ENCODE peak calls at places on chromosomes 3 and 15, in eight cellular contexts. C is pancreas, L is GM23338, S is IMR-90, D is tibial nerve, J is adrenal gland, F is GM10248, U is kidney epithelial cell. W is an unnamed sample.

GRCh38 chr3:55704521-55704920 is 217.4 kb upstream of the WNT5A start:
- DNase-seq in U (no peak), L (no peak), C (no peak), J (no peak), D (no peak), S (peak), F (no peak), W (no peak)

GRCh38 chr15:90907051-90907660 is 4.1 kb downstream of the MAN2A2 start:
- DNase-seq in U (no peak), S (no peak), F (no peak), L (no peak), C (no peak), J (no peak), D (no peak), W (no peak)

GRCh38 chr3:194935061-194935460 is 249.4 kb downstream of the FAM43A start:
- DNase-seq in J (peak), L (no peak), S (no peak), F (no peak), D (no peak), C (no peak), U (no peak), W (no peak)

GRCh38 chr3:113242091-113242581 is 30.8 kb downstream of the BOC start:
- DNase-seq in J (no peak), F (no peak), L (no peak), S (peak), U (no peak), D (no peak), C (no peak), W (no peak)

GRCh38 chr3:111581403-111582113 is 13.6 kb downstream of the ZBED2 start:
- DNase-seq in J (no peak), S (no peak), D (no peak), U (no peak), F (no peak), L (no peak), C (no peak), W (no peak)

GRCh38 chr3:154191520-154191919 is 70.3 kb downstream of the ARHGEF26 start:
- DNase-seq in L (no peak), F (no peak), U (no peak), C (no peak), S (peak), D (no peak), J (no peak), W (no peak)

GRCh38 chr15:95024388-95024787 is 793.0 kb downstream of the MCTP2 start:
- DNase-seq in L (peak), S (peak), F (no peak), C (no peak), J (no peak), U (no peak), D (no peak), W (no peak)

GRCh38 chr15:96347181-96348111 is 16.9 kb downstream of the NR2F2 start:
- DNase-seq in S (no peak), F (no peak), U (no peak), C (no peak), J (peak), L (peak), D (peak), W (peak)

GRCh38 chr3:196111939-196112386 is 30.1 kb upstream of the TFRC start:
- DNase-seq in J (no peak), F (peak), U (no peak), C (no peak), D (no peak), S (no peak), L (peak), W (no peak)

GRCh38 chr15:66927326-66928077 is 137.9 kb upstream of the SMAD3 start:
- DNase-seq in D (no peak), L (no peak), C (no peak), F (no peak), S (peak), U (no peak), J (no peak), W (peak)

GRCh38 chr3:69090021-69090420 is 5.3 kb downstream of the ARL6IP5 start:
- DNase-seq in J (no peak), U (peak), L (no peak), C (no peak), F (no peak), D (no peak), S (peak), W (no peak)

GRCh38 chr15:52124270-52124878 is 11.8 kb upstream of the BCL2L10 start:
- DNase-seq in F (no peak), U (no peak), D (no peak), L (no peak), J (peak), C (no peak), S (peak), W (no peak)

GRCh38 chr3:50268703-50269451 is at the start of gene SEMA3B:
- DNase-seq in L (no peak), C (peak), F (no peak), S (no peak), J (peak), D (no peak), U (peak), W (peak)

GRCh38 chr3:45182915-45183881 is 37.0 kb upstream of the CDCP1 start:
- DNase-seq in D (no peak), S (peak), F (no peak), L (peak), U (peak), J (peak), C (peak), W (no peak)

GRCh38 chr3:129398803-129399144 is 29.7 kb downstream of the EFCAB12 start:
- DNase-seq in C (no peak), U (no peak), F (no peak), J (peak), L (peak), D (no peak), S (peak), W (no peak)

GRCh38 chr3:129402616-129403015 is 25.8 kb downstream of the EFCAB12 start:
- DNase-seq in F (no peak), U (no peak), S (no peak), L (no peak), D (no peak), C (no peak), J (no peak), W (no peak)

GRCh38 chr3:129399895-129400357 is 28.5 kb downstream of the EFCAB12 start:
- DNase-seq in F (no peak), U (no peak), L (no peak), J (no peak), C (no peak), S (no peak), D (peak), W (no peak)

GRCh38 chr3:129402210-129402609 is 26.2 kb downstream of the EFCAB12 start:
- DNase-seq in C (no peak), F (no peak), J (no peak), S (no peak), U (no peak), L (no peak), D (no peak), W (no peak)

DNA sequence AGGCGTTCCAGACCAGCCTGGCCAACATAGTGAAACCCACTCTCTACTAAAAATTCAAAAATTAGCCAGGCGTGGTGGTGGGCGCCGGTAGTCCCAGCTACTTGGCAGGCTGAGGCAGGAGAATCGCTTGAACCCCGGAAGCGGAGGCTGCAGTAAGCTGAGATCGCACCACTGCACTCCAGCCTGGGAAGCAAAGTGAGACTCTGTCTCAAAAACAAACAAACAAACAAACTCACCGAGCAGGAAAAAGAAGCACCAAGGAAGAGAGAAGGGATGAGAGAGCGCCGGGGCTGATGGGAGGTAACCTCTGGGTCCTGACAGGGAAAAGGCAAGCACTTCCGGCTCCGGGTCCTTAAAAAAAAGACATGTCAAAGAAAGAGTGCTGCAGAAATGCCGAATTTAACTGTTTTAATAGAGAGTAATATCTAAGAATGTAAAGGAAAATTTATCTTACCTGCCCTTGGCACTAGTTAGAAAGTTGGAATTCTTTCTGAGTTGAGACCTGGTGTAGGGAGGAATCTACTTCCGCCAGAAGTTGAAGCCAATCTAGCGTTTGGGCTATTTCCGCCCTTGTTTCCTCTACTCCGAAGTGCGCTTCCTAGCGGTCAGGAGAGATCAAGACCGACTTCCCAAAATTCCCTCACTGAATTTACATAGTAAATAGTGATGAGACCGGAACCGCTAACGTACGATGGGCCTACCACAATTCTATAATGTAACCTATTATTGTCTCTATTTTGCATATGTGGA is 29.1 kb downstream of the EFCAB12 start:
- DNase-seq in S (peak), F (peak), U (peak), J (peak), D (peak), L (peak), C (peak), W (peak)
- TF ChIP-seq CTCF in S (peak), F (peak), U (peak), J (peak), D (peak), L (peak), C (peak), W (peak)

GRCh38 chr15:77419050-77419835 is 661 bp downstream of the PEAK1 start:
- DNase-seq in F (peak), C (peak), J (peak), S (peak), U (no peak), L (peak), D (peak), W (peak)
- TF ChIP-seq CTCF in F (peak), C (no peak), J (no peak), S (no peak), U (peak), L (no peak), D (peak), W (no peak)

GRCh38 chr15:81795899-81796298 is 249.9 kb downstream of the MEX3B start:
- DNase-seq in U (no peak), D (no peak), J (no peak), S (no peak), L (no peak), C (no peak), F (no peak), W (no peak)
- TF ChIP-seq CTCF in U (no peak), D (no peak), J (no peak), S (no peak), L (no peak), C (no peak), F (no peak), W (no peak)

DNA sequence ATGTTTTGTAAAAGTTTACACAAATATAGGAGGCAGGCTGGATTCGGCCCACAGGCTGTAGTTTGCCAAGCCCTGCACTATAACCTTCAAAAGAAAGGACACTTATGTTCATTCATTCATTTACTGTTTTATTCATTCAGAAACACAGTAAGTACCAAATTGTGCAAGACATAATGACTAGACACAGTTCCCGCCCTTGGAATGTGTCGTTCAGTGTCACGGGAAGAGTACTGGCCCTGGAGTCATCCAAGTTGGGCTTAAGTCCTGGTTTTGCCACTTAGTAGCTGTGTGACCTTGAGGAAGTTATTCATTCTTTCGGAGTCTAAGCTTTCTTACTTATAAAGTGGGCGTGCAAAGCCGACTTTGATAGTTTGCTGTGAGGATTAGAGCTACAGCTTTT is 22.0 kb downstream of the COLQ start:
- DNase-seq in U (no peak), C (no peak), L (no peak), J (peak), F (no peak), S (no peak), D (no peak), W (no peak)
- TF ChIP-seq CTCF in U (no peak), C (no peak), L (no peak), J (no peak), F (no peak), S (no peak), D (no peak), W (no peak)

GRCh38 chr3:157129782-157130137 is 30.2 kb downstream of the CCNL1 start:
- DNase-seq in S (no peak), U (no peak), J (no peak), C (no peak), F (no peak), D (no peak), L (peak), W (no peak)

GRCh38 chr3:157131861-157132260 is 28.1 kb downstream of the CCNL1 start:
- DNase-seq in U (no peak), C (no peak), L (no peak), F (no peak), S (peak), J (no peak), D (no peak), W (no peak)

GRCh38 chr3:157130881-157131251 is 29.1 kb downstream of the CCNL1 start:
- DNase-seq in C (peak), L (peak), D (no peak), S (no peak), J (no peak), F (no peak), U (no peak), W (no peak)

GRCh38 chr3:157128771-157129671 is 30.9 kb downstream of the CCNL1 start:
- DNase-seq in S (peak), C (peak), L (peak), U (no peak), D (no peak), J (peak), F (no peak), W (no peak)

DNA sequence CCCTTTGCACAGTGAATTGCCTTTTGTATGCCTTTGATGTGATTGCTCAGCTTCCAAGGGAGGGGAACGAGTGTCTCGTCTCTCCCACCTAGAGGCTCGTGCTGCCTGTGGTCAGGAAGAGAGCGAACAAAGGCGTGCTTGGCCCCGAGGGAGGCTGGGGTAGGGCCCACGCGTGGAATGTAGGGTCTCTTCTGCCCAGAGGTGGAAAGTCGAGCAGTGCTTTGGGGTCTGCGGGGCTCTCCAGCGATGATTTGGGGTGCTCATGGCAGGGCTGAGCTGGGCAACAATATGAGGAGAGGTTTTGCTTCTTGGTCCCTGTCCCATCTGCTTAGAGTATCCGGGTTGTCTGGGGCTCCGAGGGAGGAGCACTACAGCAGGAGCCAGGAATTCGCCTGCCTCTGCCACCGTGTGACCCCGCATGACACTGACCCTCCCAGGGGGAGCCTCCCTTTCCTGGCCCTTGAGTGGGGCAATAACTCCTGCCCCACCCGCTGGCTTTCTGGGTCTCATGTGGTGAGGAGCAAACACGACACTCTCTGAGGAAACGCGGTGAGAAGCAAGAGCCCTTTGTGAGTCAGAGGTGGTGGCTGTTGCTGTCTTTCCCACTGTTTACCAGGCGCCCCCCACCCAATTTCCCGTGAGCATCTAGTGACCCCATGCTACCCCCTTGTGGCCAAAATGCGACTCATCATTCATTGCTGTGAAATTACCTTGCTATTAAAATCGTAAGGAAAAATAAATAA is 29.6 kb downstream of the CCNL1 start:
- DNase-seq in S (peak), U (peak), C (peak), D (peak), F (peak), L (peak), J (peak), W (no peak)
- TF ChIP-seq CTCF in S (peak), U (peak), C (peak), D (peak), F (peak), L (peak), J (peak), W (no peak)

GRCh38 chr3:28134792-28135375 is 106.5 kb upstream of the CMC1 start:
- DNase-seq in D (no peak), L (no peak), J (no peak), F (no peak), C (no peak), U (no peak), S (no peak), W (no peak)

GRCh38 chr3:28125342-28125741 is 116.1 kb upstream of the CMC1 start:
- DNase-seq in U (no peak), C (no peak), D (no peak), S (no peak), J (no peak), F (no peak), L (no peak), W (no peak)

GRCh38 chr3:28136607-28137216 is 104.7 kb upstream of the CMC1 start:
- DNase-seq in L (no peak), F (no peak), J (no peak), S (no peak), C (no peak), U (no peak), D (no peak), W (no peak)

GRCh38 chr3:28134198-28134597 is 107.2 kb upstream of the CMC1 start:
- DNase-seq in F (no peak), L (no peak), J (no peak), S (no peak), D (no peak), U (no peak), C (no peak), W (no peak)

DNA sequence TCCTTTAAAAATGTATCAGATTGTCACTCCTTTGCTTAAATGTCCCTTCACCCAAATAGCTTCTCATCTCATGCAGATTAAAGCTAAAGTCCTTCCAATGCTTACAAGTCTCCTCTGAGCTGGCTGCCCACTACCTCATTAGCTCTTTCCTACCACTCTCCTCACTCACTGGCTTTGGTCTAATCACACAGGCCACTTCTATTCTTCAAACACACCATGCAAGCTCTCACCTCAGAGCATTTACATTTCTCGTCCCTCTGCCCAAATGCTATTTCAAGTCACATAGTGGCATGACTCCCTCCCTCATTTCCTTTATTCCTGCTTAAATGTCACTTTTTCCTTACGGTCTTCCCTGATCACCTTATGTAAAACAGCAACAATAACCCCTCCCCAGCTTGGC is 110.6 kb upstream of the CMC1 start:
- DNase-seq in U (no peak), D (no peak), L (no peak), C (no peak), S (no peak), J (no peak), F (no peak), W (no peak)
- TF ChIP-seq CTCF in U (no peak), D (no peak), L (no peak), C (no peak), S (no peak), J (no peak), F (no peak), W (no peak)

W was measured in coronary artery.